ENCODE peak calls at places on chromosomes 6 and 20, in nine cellular contexts. One of them, this sample, is unnamed.

GRCh38 chr20:24164360-24164759 is 175.8 kb upstream of the GGTLC1 start:
- DNase-seq in NCI-H1417: no peak
- DNase-seq in D341Med: no peak
- DNase-seq in activated naive CD4-positive, alpha-beta T cell treated with Interleukin-2 at 50 U/mL for 16 hours: peak
- DNase-seq in NCI-H460: no peak
- DNase-seq in non-pigmented ciliary epithelial cell: no peak
- DNase-seq in cardiac muscle cell: peak
- DNase-seq in activated naive CD8-positive, alpha-beta T cell treated with anti-CD3 and anti-CD28 coated beads, Interleukin-2, amount 50 U/mL, for 24 hours: peak
- DNase-seq in hypothalamus: no peak
- DNase-seq in this sample: peak

GRCh38 chr20:20441259-20441658 is 73.4 kb downstream of the INSM1 start:
- DNase-seq in NCI-H1417: peak
- DNase-seq in D341Med: no peak
- DNase-seq in activated naive CD4-positive, alpha-beta T cell treated with Interleukin-2 at 50 U/mL for 16 hours: no peak
- DNase-seq in NCI-H460: no peak
- DNase-seq in non-pigmented ciliary epithelial cell: no peak
- DNase-seq in cardiac muscle cell: no peak
- DNase-seq in activated naive CD8-positive, alpha-beta T cell treated with anti-CD3 and anti-CD28 coated beads, Interleukin-2, amount 50 U/mL, for 24 hours: no peak
- DNase-seq in hypothalamus: no peak
- DNase-seq in this sample: no peak

GRCh38 chr6:42879372-42880239 is at the start of gene RPL7L1:
- DNase-seq in NCI-H1417: peak
- DNase-seq in D341Med: peak
- DNase-seq in activated naive CD4-positive, alpha-beta T cell treated with Interleukin-2 at 50 U/mL for 16 hours: peak
- DNase-seq in NCI-H460: peak
- DNase-seq in non-pigmented ciliary epithelial cell: no peak
- DNase-seq in cardiac muscle cell: peak
- DNase-seq in activated naive CD8-positive, alpha-beta T cell treated with anti-CD3 and anti-CD28 coated beads, Interleukin-2, amount 50 U/mL, for 24 hours: peak
- DNase-seq in hypothalamus: peak
- DNase-seq in this sample: peak

GRCh38 chr20:4064118-4064962 is 49.0 kb upstream of the RNF24 start:
- DNase-seq in NCI-H1417: no peak
- DNase-seq in D341Med: no peak
- DNase-seq in activated naive CD4-positive, alpha-beta T cell treated with Interleukin-2 at 50 U/mL for 16 hours: no peak
- DNase-seq in NCI-H460: no peak
- DNase-seq in non-pigmented ciliary epithelial cell: no peak
- DNase-seq in cardiac muscle cell: peak
- DNase-seq in activated naive CD8-positive, alpha-beta T cell treated with anti-CD3 and anti-CD28 coated beads, Interleukin-2, amount 50 U/mL, for 24 hours: no peak
- DNase-seq in hypothalamus: peak
- DNase-seq in this sample: peak

GRCh38 chr6:111844921-111845320 is 28.3 kb downstream of the FYN start:
- DNase-seq in NCI-H1417: no peak
- DNase-seq in D341Med: no peak
- DNase-seq in activated naive CD4-positive, alpha-beta T cell treated with Interleukin-2 at 50 U/mL for 16 hours: no peak
- DNase-seq in NCI-H460: no peak
- DNase-seq in non-pigmented ciliary epithelial cell: no peak
- DNase-seq in cardiac muscle cell: no peak
- DNase-seq in activated naive CD8-positive, alpha-beta T cell treated with anti-CD3 and anti-CD28 coated beads, Interleukin-2, amount 50 U/mL, for 24 hours: no peak
- DNase-seq in hypothalamus: no peak
- DNase-seq in this sample: no peak

GRCh38 chr6:130366011-130366963 is at the start of gene TMEM200A:
- DNase-seq in NCI-H1417: peak
- DNase-seq in D341Med: peak
- DNase-seq in activated naive CD4-positive, alpha-beta T cell treated with Interleukin-2 at 50 U/mL for 16 hours: peak
- DNase-seq in NCI-H460: no peak
- DNase-seq in non-pigmented ciliary epithelial cell: no peak
- DNase-seq in cardiac muscle cell: peak
- DNase-seq in activated naive CD8-positive, alpha-beta T cell treated with anti-CD3 and anti-CD28 coated beads, Interleukin-2, amount 50 U/mL, for 24 hours: peak
- DNase-seq in hypothalamus: peak
- DNase-seq in this sample: peak

GRCh38 chr20:46959081-46959692 is 64.5 kb downstream of the EYA2 start:
- DNase-seq in NCI-H1417: no peak
- DNase-seq in D341Med: no peak
- DNase-seq in activated naive CD4-positive, alpha-beta T cell treated with Interleukin-2 at 50 U/mL for 16 hours: no peak
- DNase-seq in NCI-H460: peak
- DNase-seq in non-pigmented ciliary epithelial cell: peak
- DNase-seq in cardiac muscle cell: no peak
- DNase-seq in activated naive CD8-positive, alpha-beta T cell treated with anti-CD3 and anti-CD28 coated beads, Interleukin-2, amount 50 U/mL, for 24 hours: no peak
- DNase-seq in hypothalamus: no peak
- DNase-seq in this sample: peak

GRCh38 chr6:120960761-120961160 is 373.5 kb downstream of the TBC1D32 start:
- DNase-seq in NCI-H1417: no peak
- DNase-seq in D341Med: no peak
- DNase-seq in activated naive CD4-positive, alpha-beta T cell treated with Interleukin-2 at 50 U/mL for 16 hours: no peak
- DNase-seq in NCI-H460: no peak
- DNase-seq in non-pigmented ciliary epithelial cell: no peak
- DNase-seq in cardiac muscle cell: no peak
- DNase-seq in activated naive CD8-positive, alpha-beta T cell treated with anti-CD3 and anti-CD28 coated beads, Interleukin-2, amount 50 U/mL, for 24 hours: no peak
- DNase-seq in hypothalamus: no peak
- DNase-seq in this sample: no peak

GRCh38 chr6:17226269-17226668 is 54.9 kb upstream of the RBM24 start:
- DNase-seq in NCI-H1417: no peak
- DNase-seq in D341Med: no peak
- DNase-seq in activated naive CD4-positive, alpha-beta T cell treated with Interleukin-2 at 50 U/mL for 16 hours: no peak
- DNase-seq in NCI-H460: no peak
- DNase-seq in non-pigmented ciliary epithelial cell: no peak
- DNase-seq in cardiac muscle cell: no peak
- DNase-seq in activated naive CD8-positive, alpha-beta T cell treated with anti-CD3 and anti-CD28 coated beads, Interleukin-2, amount 50 U/mL, for 24 hours: no peak
- DNase-seq in hypothalamus: no peak
- DNase-seq in this sample: no peak

This sample was measured in brain microvascular endothelial cell.